ENCODE peak calls at places on chromosome 13, in six cellular contexts. Q, E, V, S, B and M are unnamed samples.

GRCh38 chr13:25683662-25684370 is 312.0 kb downstream of the ATP8A2 start:
- DNase-seq in Q (no peak), E (no peak), V (no peak), S (no peak), B (no peak), M (no peak)

GRCh38 chr13:25692156-25692555 is 320.4 kb downstream of the ATP8A2 start:
- DNase-seq in Q (no peak), E (no peak), V (no peak), S (no peak), B (no peak), M (no peak)

GRCh38 chr13:103178986-103179695 is 112.9 kb upstream of the SLC10A2 start:
- DNase-seq in Q (no peak), E (no peak), V (no peak), S (no peak), B (no peak), M (no peak)

GRCh38 chr13:42361701-42362100 is 89.7 kb downstream of the AKAP11 start:
- DNase-seq in Q (no peak), E (no peak), V (no peak), S (no peak), B (no peak), M (no peak)

GRCh38 chr13:112693831-112694497 is 4.1 kb downstream of the ATP11A start:
- DNase-seq in Q (no peak), E (peak; percentile 49), V (no peak), S (no peak), B (no peak), M (peak; percentile 25)

GRCh38 chr13:103926118-103926517 is 859.9 kb upstream of the SLC10A2 start:
- DNase-seq in Q (no peak), E (no peak), V (no peak), S (no peak), B (no peak), M (no peak)

GRCh38 chr13:33717775-33718174 is 100.2 kb upstream of the RFC3 start:
- DNase-seq in Q (no peak), E (no peak), V (no peak), S (no peak), B (no peak), M (no peak)

GRCh38 chr13:42049454-42049780 is 969 bp downstream of the DGKH start:
- DNase-seq in Q (no peak), E (no peak), V (no peak), S (no peak), B (no peak), M (no peak)

GRCh38 chr13:30088312-30088855 is 219.0 kb downstream of the KATNAL1 start:
- DNase-seq in Q (no peak), E (no peak), V (no peak), S (no peak), B (no peak), M (no peak)

GRCh38 chr13:50893211-50893852 is 16.3 kb upstream of the RNASEH2B start:
- DNase-seq in Q (no peak), E (no peak), V (peak; percentile 37), S (no peak), B (no peak), M (no peak)

GRCh38 chr13:48576448-48576993 is 43.6 kb upstream of the RCBTB2 start:
- DNase-seq in Q (no peak), E (no peak), V (no peak), S (no peak), B (no peak), M (no peak)

GRCh38 chr13:52348081-52348480 is 57.9 kb downstream of the THSD1 start:
- DNase-seq in Q (peak; percentile 69), E (peak; percentile 99), V (no peak), S (no peak), B (no peak), M (no peak)

GRCh38 chr13:73171242-73171641 is 112.4 kb downstream of the KLF5 start:
- DNase-seq in Q (no peak), E (no peak), V (no peak), S (no peak), B (no peak), M (no peak)

GRCh38 chr13:31072041-31072440 is 89.7 kb downstream of the HSPH1 start:
- DNase-seq in Q (no peak), E (no peak), V (no peak), S (no peak), B (no peak), M (no peak)

GRCh38 chr13:45108716-45109706 is 11.3 kb upstream of the GTF2F2 start:
- DNase-seq in Q (no peak), E (peak; percentile 78), V (peak; percentile 14), S (no peak), B (no peak), M (no peak)

GRCh38 chr13:50676602-50677001 is 166.9 kb downstream of the DLEU7 start:
- DNase-seq in Q (no peak), E (peak; percentile 49), V (no peak), S (peak; percentile 51), B (no peak), M (no peak)

GRCh38 chr13:24209138-24209537 is 48.6 kb downstream of the SPATA13 start:
- DNase-seq in Q (no peak), E (no peak), V (no peak), S (no peak), B (no peak), M (no peak)

GRCh38 chr13:113390874-113391497 is 27.1 kb upstream of the GRTP1 start:
- DNase-seq in Q (no peak), E (no peak), V (no peak), S (no peak), B (no peak), M (no peak)

GRCh38 chr13:80374453-80374852 is 33.5 kb upstream of the SPRY2 start:
- DNase-seq in Q (no peak), E (no peak), V (no peak), S (no peak), B (no peak), M (no peak)

GRCh38 chr13:33263976-33264619 is 21.5 kb downstream of the STARD13 start:
- DNase-seq in Q (no peak), E (no peak), V (no peak), S (no peak), B (no peak), M (no peak)

GRCh38 chr13:75359266-75359665 is 122.7 kb downstream of the TBC1D4 start:
- DNase-seq in Q (peak; percentile 80), E (peak; percentile 82), V (no peak), S (no peak), B (no peak), M (no peak)

GRCh38 chr13:73934215-73934623 is 200.0 kb downstream of the KLF12 start:
- DNase-seq in Q (no peak), E (peak; percentile 27), V (no peak), S (no peak), B (no peak), M (no peak)

GRCh38 chr13:42215578-42216421 is 56.2 kb upstream of the AKAP11 start:
- DNase-seq in Q (peak; percentile 18), E (no peak), V (no peak), S (peak; percentile 19), B (peak; percentile 39), M (no peak)

GRCh38 chr13:96052655-96053002 is 572 bp downstream of the UGGT2 start:
- DNase-seq in Q (peak; percentile 24), E (peak; percentile 53), V (no peak), S (peak; percentile 20), B (peak; percentile 37), M (no peak)

GRCh38 chr13:109773786-109774185 is 12.6 kb downstream of the IRS2 start:
- DNase-seq in Q (no peak), E (no peak), V (no peak), S (no peak), B (no peak), M (no peak)

GRCh38 chr13:78326608-78327007 is 276.7 kb downstream of the POU4F1 start:
- DNase-seq in Q (no peak), E (no peak), V (no peak), S (no peak), B (no peak), M (no peak)

GRCh38 chr13:38045278-38046048 is 175.9 kb upstream of the TRPC4 start:
- DNase-seq in Q (no peak), E (peak; percentile 21), V (no peak), S (peak; percentile 14), B (peak; percentile 11), M (no peak)

GRCh38 chr13:43266953-43267615 is 243.7 kb downstream of the DNAJC15 start:
- DNase-seq in Q (no peak), E (no peak), V (no peak), S (no peak), B (peak; percentile 18), M (no peak)

GRCh38 chr13:28819748-28820098 is 416 bp upstream of the MTUS2 start:
- DNase-seq in Q (peak; percentile 11), E (no peak), V (peak; percentile 53), S (peak; percentile 40), B (peak; percentile 87), M (peak; percentile 27)

GRCh38 chr13:99000137-99000536 is 22.3 kb upstream of the DOCK9 start:
- DNase-seq in Q (no peak), E (no peak), V (no peak), S (no peak), B (no peak), M (no peak)

GRCh38 chr13:96821381-96821780 is 172.9 kb downstream of the OXGR1 start:
- DNase-seq in Q (peak; percentile 9), E (no peak), V (no peak), S (no peak), B (no peak), M (no peak)

GRCh38 chr13:111516712-111517640 is 196.5 kb downstream of the TEX29 start:
- DNase-seq in Q (no peak), E (no peak), V (no peak), S (no peak), B (no peak), M (no peak)

GRCh38 chr13:48040059-48040458 is 2.5 kb downstream of the NUDT15 start:
- DNase-seq in Q (no peak), E (no peak), V (no peak), S (no peak), B (no peak), M (no peak)

GRCh38 chr13:101925731-101926130 is 473.3 kb downstream of the ITGBL1 start:
- DNase-seq in Q (no peak), E (no peak), V (no peak), S (no peak), B (no peak), M (no peak)

GRCh38 chr13:102678339-102679122 is 16.3 kb downstream of the METTL21C start:
- DNase-seq in Q (no peak), E (peak; percentile 51), V (no peak), S (no peak), B (no peak), M (no peak)

GRCh38 chr13:35475960-35476943 is at the start of gene MAB21L1:
- DNase-seq in Q (peak; percentile 85), E (no peak), V (no peak), S (no peak), B (peak; percentile 48), M (peak; percentile 38)

GRCh38 chr13:92355213-92355612 is 871.4 kb upstream of the GPC6 start:
- DNase-seq in Q (no peak), E (no peak), V (no peak), S (peak; percentile 7), B (peak; percentile 18), M (no peak)